ENCODE peak calls at places on chromosomes 12 and 14, in four cellular contexts. J is CD8-positive, alpha-beta T cell; I is heart right ventricle; M is esophagus squamous epithelium. Z is an unnamed sample.

GRCh38 chr12:12784911-12785814 is at the start of gene APOLD1:
- DNase-seq in J (no peak), I (peak), M (no peak), Z (no peak)

GRCh38 chr14:58887931-58888330 is 250.2 kb downstream of the DACT1 start:
- DNase-seq in J (no peak), M (no peak), I (no peak), Z (peak)

GRCh38 chr14:100523131-100523530 is 64.1 kb downstream of the BEGAIN start:
- DNase-seq in I (no peak), J (no peak), M (no peak), Z (no peak)

GRCh38 chr12:15336772-15337553 is 14.7 kb downstream of the PTPRO start:
- DNase-seq in J (no peak), I (no peak), M (no peak), Z (no peak)

GRCh38 chr14:20116748-20117147 is 6.2 kb downstream of the OR4K17 start:
- DNase-seq in J (no peak), M (no peak), I (no peak), Z (no peak)

GRCh38 chr14:92944976-92945375 is 22.0 kb downstream of the CHGA start:
- DNase-seq in I (no peak), J (no peak), M (no peak), Z (no peak)

GRCh38 chr12:28536088-28536487 is 345.8 kb downstream of the CCDC91 start:
- DNase-seq in I (no peak), M (no peak), J (no peak), Z (no peak)

GRCh38 chr14:100640481-100641273 is 53.5 kb upstream of the BEGAIN start:
- DNase-seq in J (peak), M (no peak), I (no peak), Z (no peak)

GRCh38 chr12:112443916-112444315 is 25.2 kb downstream of the PTPN11 start:
- DNase-seq in M (no peak), I (no peak), J (no peak), Z (no peak)

GRCh38 chr14:60094306-60094897 is 2.7 kb downstream of the PCNX4 start:
- DNase-seq in I (peak), M (no peak), J (no peak), Z (peak)

GRCh38 chr12:15527201-15527782 is 205.0 kb downstream of the PTPRO start:
- DNase-seq in J (no peak), M (no peak), I (peak), Z (peak)

GRCh38 chr14:42732005-42732404 is 1125.3 kb downstream of the LRFN5 start:
- DNase-seq in J (no peak), I (no peak), M (no peak), Z (no peak)

GRCh38 chr14:103091041-103091882 is 3.3 kb upstream of the EXOC3L4 start:
- DNase-seq in M (no peak), J (peak), I (no peak), Z (peak)

GRCh38 chr12:44362947-44363346 is 513.2 kb downstream of the NELL2 start:
- DNase-seq in M (no peak), I (no peak), J (no peak), Z (no peak)

GRCh38 chr12:15212877-15213276 is 8.3 kb downstream of the RERG start:
- DNase-seq in M (no peak), I (no peak), J (no peak), Z (no peak)

GRCh38 chr12:14843425-14843887 is at the start of gene ART4:
- DNase-seq in J (no peak), M (no peak), I (peak), Z (no peak)

GRCh38 chr14:27370775-27371174 is 772.9 kb upstream of the NOVA1 start:
- DNase-seq in M (no peak), I (no peak), J (no peak), Z (no peak)

GRCh38 chr14:66495214-66496098 is 9.3 kb downstream of the CCDC196 start:
- DNase-seq in I (peak), M (no peak), J (no peak), Z (peak)

GRCh38 chr12:1530592-1531159 is 63.7 kb downstream of the FBXL14 start:
- DNase-seq in M (no peak), J (no peak), I (no peak), Z (no peak)

GRCh38 chr14:87397499-87397898 is 595.5 kb downstream of the GALC start:
- DNase-seq in I (no peak), M (no peak), J (no peak), Z (no peak)

GRCh38 chr14:99242816-99243795 is 28.9 kb downstream of the BCL11B start:
- DNase-seq in I (no peak), M (no peak), J (peak), Z (no peak)

GRCh38 chr12:132084681-132085635 is 59.2 kb downstream of the DDX51 start:
- DNase-seq in J (peak), I (peak), M (no peak), Z (peak)

GRCh38 chr12:65632131-65632855 is 192.0 kb upstream of the HMGA2 start:
- DNase-seq in J (no peak), I (no peak), M (no peak), Z (no peak)

GRCh38 chr12:92002195-92002649 is 143.4 kb downstream of the BTG1 start:
- DNase-seq in J (no peak), M (no peak), I (no peak), Z (no peak)

GRCh38 chr14:101359221-101360044 is 201.9 kb upstream of the DIO3 start:
- DNase-seq in I (no peak), J (no peak), M (no peak), Z (no peak)

GRCh38 chr12:622420-622819 is 40.8 kb downstream of the NINJ2 start:
- DNase-seq in I (peak), M (no peak), J (no peak), Z (no peak)

GRCh38 chr12:75692883-75693282 is 181.5 kb upstream of the KRR1 start:
- DNase-seq in J (no peak), M (no peak), I (no peak), Z (no peak)

GRCh38 chr12:79911889-79912656 is 22.8 kb downstream of the PPP1R12A start:
- DNase-seq in I (no peak), J (no peak), M (no peak), Z (no peak)

GRCh38 chr14:59454131-59454530 is 11.0 kb downstream of the GPR135 start:
- DNase-seq in J (no peak), I (no peak), M (no peak), Z (peak)

GRCh38 chr14:61616524-61617185 is 78.7 kb upstream of the HIF1A start:
- DNase-seq in M (no peak), J (no peak), I (no peak), Z (no peak)

GRCh38 chr12:19683178-19683927 is 244.1 kb downstream of the AEBP2 start:
- DNase-seq in I (no peak), J (no peak), M (no peak), Z (peak)

GRCh38 chr12:91404362-91404899 is 221.8 kb upstream of the DCN start:
- DNase-seq in M (no peak), I (no peak), J (no peak), Z (no peak)

GRCh38 chr14:42353315-42353714 is 746.6 kb downstream of the LRFN5 start:
- DNase-seq in M (no peak), J (no peak), I (no peak), Z (no peak)

GRCh38 chr12:6863586-6864321 is 3.6 kb upstream of the TPI1 start:
- DNase-seq in J (no peak), I (no peak), M (no peak), Z (no peak)

GRCh38 chr12:12333980-12334709 is 15.9 kb downstream of the MANSC1 start:
- DNase-seq in I (peak), M (no peak), J (peak), Z (peak)

GRCh38 chr12:116216022-116216756 is 61.3 kb downstream of the MED13L start:
- DNase-seq in M (no peak), J (no peak), I (no peak), Z (no peak)

GRCh38 chr12:52308807-52309425 is 12.3 kb downstream of the KRT83 start:
- DNase-seq in J (no peak), M (no peak), I (no peak), Z (no peak)

GRCh38 chr14:64958201-64958600 is 13.9 kb downstream of the RAB15 start:
- DNase-seq in J (no peak), M (no peak), I (no peak), Z (no peak)
- TF ChIP-seq CTCF in J (no peak), M (no peak), I (no peak), Z (no peak)

GRCh38 chr12:23830210-23830609 is 119.3 kb downstream of the SOX5 start:
- DNase-seq in M (no peak), J (no peak), I (no peak), Z (no peak)
- H3K4me3 ChIP-seq in M (no peak), J (no peak), I (no peak), Z (no peak)

DNA sequence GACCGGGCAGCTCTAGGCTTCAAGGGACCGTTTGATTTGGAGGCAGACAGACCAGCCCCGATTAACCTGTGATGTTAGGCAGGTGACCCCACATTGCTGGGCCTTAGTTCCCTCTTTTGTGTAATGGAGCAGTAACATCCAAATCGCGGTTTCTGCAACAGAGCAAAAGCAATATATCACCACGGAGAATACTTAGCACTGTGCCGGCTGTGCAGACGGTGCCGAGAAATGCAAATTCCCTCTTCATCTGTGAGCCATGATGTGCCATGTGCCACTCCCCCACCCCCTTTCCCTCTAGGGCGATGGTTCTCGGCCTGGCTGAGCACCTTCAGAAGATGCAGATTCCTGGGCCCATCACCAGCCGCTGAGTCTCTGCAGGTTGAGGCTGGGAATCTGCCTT is 10.9 kb downstream of the BCL7A start:
- DNase-seq in I (no peak), M (no peak), J (no peak), Z (no peak)
- H3K27ac ChIP-seq in I (no peak), M (no peak), J (no peak), Z (no peak)

DNA sequence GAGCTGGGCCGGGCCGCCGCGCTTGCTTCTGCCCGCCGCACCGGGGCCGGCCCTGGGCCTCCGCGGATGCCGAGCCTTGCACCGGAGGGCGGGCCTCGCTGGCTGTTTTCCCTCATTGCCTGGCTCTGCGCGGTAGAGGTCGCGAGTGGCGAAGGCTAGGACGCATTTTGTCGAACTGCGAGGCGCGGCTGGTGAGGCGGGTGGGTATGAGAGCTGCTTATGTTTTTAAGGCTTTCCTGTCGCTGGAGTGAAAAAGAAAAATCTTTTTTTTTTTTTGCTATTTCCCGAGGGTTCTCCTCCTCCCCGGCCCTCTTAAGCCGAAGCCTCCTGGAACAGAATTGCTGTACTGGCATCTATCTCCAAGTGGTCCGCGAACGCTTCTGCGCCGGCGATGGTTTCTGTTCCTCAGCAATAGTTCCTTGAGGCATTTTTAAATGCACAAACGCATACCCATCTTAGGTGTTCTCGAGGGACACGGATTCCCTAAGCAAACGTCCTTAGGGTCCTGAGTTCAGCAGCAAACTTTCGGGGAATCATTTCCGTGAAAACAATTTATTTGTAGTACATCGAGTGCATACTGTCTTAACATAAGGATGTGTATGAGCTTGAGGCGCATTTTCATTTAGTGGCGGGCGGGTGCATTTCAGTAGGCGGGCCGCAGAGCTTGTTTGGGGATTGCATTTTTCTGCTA is 631 bp downstream of the RESF1 start:
- DNase-seq in J (peak), M (peak), I (peak), Z (peak)
- TF ChIP-seq CTCF in J (no peak), M (no peak), I (peak), Z (peak)

DNA sequence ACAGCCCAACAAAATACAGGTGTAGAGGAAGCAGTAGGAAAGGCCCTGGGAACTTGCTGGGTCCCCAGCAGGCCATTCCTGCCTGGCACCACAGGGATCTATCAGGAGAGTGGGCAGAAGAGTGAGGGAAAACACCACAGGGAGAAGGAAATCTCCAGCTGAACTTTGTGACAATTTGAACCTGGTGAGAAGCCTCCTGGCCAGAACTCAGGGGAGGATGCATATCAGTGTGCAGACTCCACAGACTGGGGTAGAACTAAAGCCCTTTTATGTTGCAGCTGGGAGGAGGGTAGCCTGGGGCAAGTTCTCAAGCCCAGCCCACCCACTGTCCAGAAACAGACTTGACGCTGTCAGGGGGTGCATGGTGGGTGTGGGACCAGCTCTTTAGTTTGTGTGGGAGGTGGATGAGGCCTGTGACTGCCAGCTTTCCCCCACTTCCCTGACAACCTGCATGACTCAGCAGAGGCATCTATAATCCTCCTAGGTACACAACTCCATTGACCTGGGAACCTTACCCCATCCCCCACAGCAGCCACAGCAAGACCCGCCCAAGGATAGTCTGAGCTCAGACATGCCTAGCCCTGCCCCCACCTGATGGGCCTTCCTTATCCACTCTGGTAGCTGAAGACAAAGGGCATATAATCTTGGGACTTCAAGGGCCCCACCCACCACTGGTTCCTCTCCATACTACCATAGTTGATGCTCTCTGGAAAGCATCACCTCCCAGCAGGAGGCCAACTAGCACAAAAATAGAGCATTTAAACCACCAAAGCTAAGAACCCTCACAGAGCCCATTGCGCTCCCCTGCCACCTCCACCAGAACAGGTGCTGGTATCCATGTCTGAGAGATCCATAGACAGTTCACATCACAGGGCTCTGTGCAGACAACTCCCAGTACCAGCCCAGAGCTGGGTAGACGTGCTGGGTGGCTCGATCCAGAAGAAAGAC is 28.9 kb downstream of the PNN start:
- DNase-seq in M (no peak), J (no peak), I (no peak), Z (no peak)
- H3K4me3 ChIP-seq in M (no peak), J (no peak), I (no peak), Z (no peak)

DNA sequence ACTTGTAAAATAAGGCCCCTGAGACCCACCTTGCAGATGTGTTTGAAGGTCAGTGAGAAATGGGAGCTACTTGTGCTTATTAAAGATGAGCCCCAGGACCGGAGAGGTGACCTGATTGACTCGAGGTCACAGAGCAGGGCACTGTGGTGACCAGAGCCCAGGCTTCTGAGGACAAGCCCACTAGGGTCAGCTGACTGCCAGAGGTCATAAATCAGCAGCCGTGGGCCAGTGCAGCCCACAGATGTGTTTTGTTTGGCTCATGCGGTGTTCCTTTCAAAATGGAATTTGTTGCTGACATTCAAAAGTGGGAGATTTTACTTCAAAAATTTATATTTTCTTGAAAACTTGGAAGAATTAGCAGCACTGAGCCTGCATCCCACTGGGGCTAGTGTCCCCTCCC is 24.5 kb downstream of the JDP2 start:
- DNase-seq in M (no peak), J (no peak), I (no peak), Z (no peak)
- H3K27ac ChIP-seq in M (peak), J (no peak), I (peak), Z (peak)

GRCh38 chr12:57222286-57223190 is 5.9 kb downstream of the NXPH4 start:
- DNase-seq in J (no peak), I (no peak), M (no peak), Z (no peak)
- TF ChIP-seq CTCF in J (no peak), I (no peak), M (no peak), Z (no peak)

GRCh38 chr12:110888256-110888991 is 32.0 kb downstream of the MYL2 start:
- DNase-seq in J (no peak), I (no peak), M (no peak), Z (no peak)
- H3K4me3 ChIP-seq in J (no peak), I (peak), M (no peak), Z (no peak)